ENCODE peak calls at places on chromosomes 2 and 18, in four cellular contexts. I is PC-3, K is fibroblast of mammary gland, L is A549. F is an unnamed sample.

GRCh38 chr2:240319855-240320560 is 115.5 kb upstream of the GPC1 start:
- DNase-seq in L (no peak), I (no peak), K (peak), F (peak)

GRCh38 chr2:238887616-238888015 is 39.7 kb downstream of the TWIST2 start:
- DNase-seq in L (no peak), K (no peak), I (no peak), F (no peak)

GRCh38 chr2:64404002-64404731 is 49.8 kb upstream of the LGALSL start:
- DNase-seq in I (peak), L (no peak), K (peak), F (peak)

GRCh38 chr2:127511090-127511489 is 15.2 kb downstream of the IWS1 start:
- DNase-seq in I (no peak), L (no peak), K (no peak), F (no peak)

GRCh38 chr2:36438454-36438977 is 82.9 kb downstream of the CRIM1 start:
- DNase-seq in I (peak), L (peak), K (peak), F (peak)

GRCh38 chr18:49400398-49401072 is 59.9 kb downstream of the DYM start:
- DNase-seq in I (no peak), L (peak), K (no peak), F (no peak)

GRCh38 chr18:65620076-65620696 is 130.6 kb upstream of the CDH7 start:
- DNase-seq in K (no peak), L (no peak), I (no peak), F (no peak)

GRCh38 chr2:8144785-8145184 is 537.1 kb upstream of the ID2 start:
- DNase-seq in I (peak), L (no peak), K (peak), F (peak)

GRCh38 chr18:21763846-21764646 is 23.5 kb downstream of the MIB1 start:
- DNase-seq in L (no peak), K (no peak), I (no peak), F (no peak)

GRCh38 chr2:173963323-173963816 is 1.8 kb downstream of the SP3 start:
- DNase-seq in K (peak), I (peak), L (peak), F (peak)

GRCh38 chr2:85414761-85415498 is 3.6 kb upstream of the SH2D6 start:
- DNase-seq in K (no peak), L (no peak), I (no peak), F (no peak)

GRCh38 chr18:987325-988186 is 82.9 kb downstream of the ADCYAP1 start:
- DNase-seq in L (peak), K (peak), I (peak), F (peak)

GRCh38 chr2:168157926-168158325 is 89.5 kb downstream of the STK39 start:
- DNase-seq in I (peak), L (no peak), K (no peak), F (peak)

GRCh38 chr2:174603280-174603679 is 5.7 kb upstream of the WIPF1 start:
- DNase-seq in I (peak), L (peak), K (peak), F (peak)

GRCh38 chr2:127857494-127857818 is 499 bp downstream of the POLR2D start:
- DNase-seq in K (peak), I (no peak), L (peak), F (no peak)

GRCh38 chr2:43840961-43841360 is 2.2 kb downstream of the ABCG8 start:
- DNase-seq in L (no peak), K (no peak), I (no peak), F (no peak)

GRCh38 chr2:239190921-239191885 is 209.6 kb downstream of the HDAC4 start:
- DNase-seq in I (no peak), K (no peak), L (no peak), F (no peak)

GRCh38 chr2:57908736-57909161 is 137.9 kb upstream of the VRK2 start:
- DNase-seq in I (no peak), L (no peak), K (no peak), F (no peak)

GRCh38 chr2:219871396-219871795 is 244.0 kb downstream of the SLC4A3 start:
- DNase-seq in K (no peak), I (no peak), L (no peak), F (no peak)

GRCh38 chr2:66233981-66234380 is 200.9 kb upstream of the MEIS1 start:
- DNase-seq in L (no peak), K (no peak), I (no peak), F (no peak)

GRCh38 chr18:59423251-59423650 is 64.2 kb upstream of the LMAN1 start:
- DNase-seq in I (no peak), L (no peak), K (peak), F (peak)
- H3K4me3 ChIP-seq in I (no peak), L (no peak), K (no peak), F (no peak)

GRCh38 chr2:222960126-222960525 is 91.9 kb upstream of the KCNE4 start:
- DNase-seq in K (peak), L (no peak), I (no peak), F (peak)

GRCh38 chr2:222964632-222965031 is 87.4 kb upstream of the KCNE4 start:
- DNase-seq in L (no peak), I (no peak), K (no peak), F (no peak)

GRCh38 chr2:222959358-222959757 is 92.6 kb upstream of the KCNE4 start:
- DNase-seq in L (peak), I (peak), K (peak), F (peak)
- TF ChIP-seq CTCF in L (no peak), I (peak), K (peak), F (peak)

GRCh38 chr2:101828267-101829017 is 130.9 kb downstream of the MAP4K4 start:
- DNase-seq in L (no peak), K (peak), I (no peak), F (peak)
- H3K4me3 ChIP-seq in L (no peak), K (no peak), I (no peak), F (no peak)

DNA sequence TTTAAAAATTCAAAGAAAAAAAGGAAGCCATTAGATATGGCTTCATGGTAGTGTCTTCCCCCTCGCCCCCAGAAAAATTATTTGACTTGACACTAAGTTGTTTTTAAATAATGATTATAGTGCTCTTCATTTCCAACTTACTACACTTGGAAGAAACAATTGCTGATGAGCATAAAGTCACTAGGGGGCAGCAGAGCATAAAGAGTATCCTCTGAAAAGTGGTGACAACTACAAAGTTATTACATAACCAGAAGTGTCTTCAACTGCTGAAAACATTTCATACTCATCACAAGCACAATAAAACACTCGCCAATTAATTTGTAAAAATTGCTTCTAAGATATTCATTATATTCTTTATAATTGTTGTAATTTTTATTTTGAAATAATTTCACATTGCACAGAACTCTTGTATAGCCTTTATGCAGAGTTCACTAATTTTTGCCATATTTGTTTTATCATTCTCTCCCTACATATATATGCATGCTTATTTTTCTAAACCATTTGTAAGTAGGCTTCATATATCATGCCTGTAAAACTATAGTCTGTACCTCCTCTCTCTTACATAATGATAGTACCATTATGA is 54.9 kb downstream of the EXOC6B start:
- DNase-seq in L (peak), I (peak), K (peak), F (peak)
- TF ChIP-seq CTCF in L (peak), I (peak), K (peak), F (peak)

GRCh38 chr2:112259509-112260294 is 4.9 kb upstream of the ZC3H8 start:
- DNase-seq in I (peak), L (peak), K (peak), F (peak)
- H3K4me3 ChIP-seq in I (peak), L (no peak), K (no peak), F (no peak)

GRCh38 chr2:47510745-47511144 is 107.8 kb downstream of the MSH2 start:
- DNase-seq in I (peak), L (peak), K (no peak), F (no peak)
- TF ChIP-seq CTCF in I (no peak), L (no peak), K (peak), F (no peak)

GRCh38 chr2:150477347-150477746 is 10.1 kb downstream of the RND3 start:
- DNase-seq in K (no peak), I (peak), L (no peak), F (no peak)

GRCh38 chr2:150475479-150476212 is 11.8 kb downstream of the RND3 start:
- DNase-seq in I (peak), K (no peak), L (no peak), F (peak)

GRCh38 chr2:150476213-150476740 is 11.2 kb downstream of the RND3 start:
- DNase-seq in K (no peak), L (no peak), I (peak), F (peak)

GRCh38 chr2:150478206-150478974 is 9.1 kb downstream of the RND3 start:
- DNase-seq in L (no peak), K (no peak), I (peak), F (no peak)

GRCh38 chr2:150476809-150477302 is 10.6 kb downstream of the RND3 start:
- DNase-seq in I (peak), L (no peak), K (no peak), F (peak)
- H3K4me3 ChIP-seq in I (peak), L (peak), K (no peak), F (no peak)

DNA sequence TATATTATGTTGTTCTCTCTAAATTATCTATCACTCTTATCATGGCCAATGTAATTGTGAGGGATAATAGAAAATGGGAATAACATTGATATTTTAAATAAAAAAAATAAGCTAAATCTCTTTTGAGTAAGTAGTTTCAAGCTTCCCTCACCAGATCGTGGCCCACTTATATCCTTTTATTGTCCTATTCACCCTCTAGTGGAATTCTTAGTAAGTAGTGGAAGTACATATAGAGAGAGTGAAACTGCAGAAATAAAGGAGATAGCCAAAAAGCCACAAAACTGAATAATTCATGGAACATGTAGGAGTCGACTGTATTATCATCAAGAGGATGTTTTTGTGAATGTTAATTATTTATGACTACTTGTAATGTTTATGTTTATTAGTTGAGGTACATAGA is 66.1 kb upstream of the DTNA start:
- DNase-seq in L (no peak), K (peak), I (no peak), F (peak)
- TF ChIP-seq CTCF in L (no peak), K (peak), I (no peak), F (no peak)

F was measured in cardiac fibroblast.